ENCODE peak calls at places on chromosomes 12 and 14, in ten cellular contexts. S is cardiac muscle cell, P is thoracic aorta, L is transverse colon, O is fibroblast of lung, N is uterus, W is left lung, T is prostate gland, B is keratinocyte, V is A549. R is an unnamed sample.

GRCh38 chr14:72717220-72717619 is 176.7 kb downstream of the DPF3 start:
- DNase-seq in W (no peak), O (no peak), P (no peak), T (no peak), V (no peak), S (no peak), L (no peak), N (no peak), B (no peak), R (no peak)

GRCh38 chr14:63852271-63852816 is 460 bp upstream of the SYNE2 start:
- DNase-seq in S (peak), W (no peak), T (no peak), V (no peak), B (no peak), P (no peak), O (peak), L (no peak), N (no peak), R (no peak)

GRCh38 chr12:89709994-89710872 is 1.6 kb upstream of the ATP2B1 start:
- DNase-seq in V (peak), N (peak), P (peak), O (no peak), W (peak), T (peak), L (peak), S (no peak), B (no peak), R (peak)

GRCh38 chr14:54881761-54882401 is 20.7 kb downstream of the GCH1 start:
- DNase-seq in B (no peak), P (no peak), N (no peak), L (no peak), V (no peak), W (no peak), T (no peak), O (peak), S (peak), R (no peak)

GRCh38 chr12:71685961-71686657 is at the start of gene TMEM19:
- DNase-seq in B (no peak), S (peak), V (peak), W (peak), O (peak), L (peak), P (peak), N (peak), T (peak), R (peak)

GRCh38 chr12:87953257-87953860 is 75.8 kb downstream of the C12orf50 start:
- DNase-seq in S (peak), B (no peak), L (no peak), W (no peak), V (peak), P (no peak), N (no peak), T (peak), O (peak), R (no peak)

GRCh38 chr12:93033948-93034347 is 104.9 kb upstream of the EEA1 start:
- DNase-seq in N (no peak), O (no peak), L (no peak), W (no peak), B (no peak), S (no peak), P (no peak), V (no peak), T (no peak), R (no peak)

GRCh38 chr14:21070083-21070609 is at the start of gene ARHGEF40:
- DNase-seq in V (peak), W (no peak), P (no peak), O (peak), S (peak), N (peak), B (no peak), L (peak), T (peak), R (peak)

GRCh38 chr14:100147181-100147631 is 12.2 kb downstream of the DEGS2 start:
- DNase-seq in L (no peak), N (no peak), B (no peak), P (no peak), O (no peak), T (no peak), V (no peak), W (no peak), S (no peak), R (peak)

GRCh38 chr12:69008510-69008909 is 75.5 kb upstream of the CPM start:
- DNase-seq in S (peak), L (no peak), P (no peak), W (no peak), T (no peak), O (peak), N (no peak), B (no peak), V (no peak), R (no peak)

GRCh38 chr12:121579190-121579791 is 1.5 kb downstream of the KDM2B start:
- DNase-seq in B (no peak), P (no peak), L (peak), W (peak), O (no peak), S (no peak), N (peak), V (no peak), T (peak), R (peak)

GRCh38 chr12:47799357-47799955 is 20.2 kb downstream of the HDAC7 start:
- DNase-seq in B (no peak), O (no peak), P (no peak), W (no peak), S (peak), N (no peak), V (no peak), L (no peak), T (no peak), R (no peak)

GRCh38 chr14:81164167-81164774 is 56.5 kb downstream of the GTF2A1 start:
- DNase-seq in T (peak), W (peak), L (peak), V (peak), B (peak), P (no peak), S (peak), O (peak), N (peak), R (peak)

GRCh38 chr14:67170706-67171105 is 18.5 kb upstream of the GARIN2 start:
- DNase-seq in S (peak), N (no peak), W (no peak), B (no peak), L (no peak), V (no peak), T (no peak), P (no peak), O (no peak), R (no peak)

GRCh38 chr14:38851109-38851508 is 251.9 kb downstream of the SEC23A start:
- DNase-seq in O (no peak), V (no peak), P (no peak), T (no peak), W (no peak), N (no peak), S (no peak), B (no peak), L (no peak), R (no peak)

GRCh38 chr12:122422769-122423257 is 344 bp upstream of the CLIP1 start:
- DNase-seq in B (no peak), T (no peak), V (peak), O (peak), N (peak), L (peak), W (peak), S (peak), P (no peak), R (no peak)

GRCh38 chr12:64780531-64781373 is 21.5 kb upstream of the GNS start:
- DNase-seq in P (no peak), V (peak), N (peak), T (peak), S (no peak), B (no peak), L (peak), O (no peak), W (peak), R (peak)

GRCh38 chr12:130041983-130042812 is 120.1 kb upstream of the FZD10 start:
- DNase-seq in S (no peak), O (no peak), T (peak), P (no peak), V (peak), W (no peak), B (no peak), L (peak), N (no peak), R (no peak)

GRCh38 chr12:99455350-99456037 is 192.1 kb upstream of the GARIN6 start:
- DNase-seq in V (peak), W (no peak), B (peak), T (no peak), L (no peak), O (no peak), S (peak), N (no peak), P (no peak), R (no peak)

GRCh38 chr12:15824516-15824915 is 35.3 kb upstream of the EPS8 start:
- DNase-seq in O (no peak), N (no peak), S (no peak), V (no peak), B (no peak), L (no peak), W (no peak), T (no peak), P (no peak), R (no peak)

GRCh38 chr14:93017898-93018297 is 94.9 kb downstream of the CHGA start:
- DNase-seq in P (no peak), S (no peak), W (no peak), B (no peak), N (no peak), O (no peak), T (no peak), V (no peak), L (no peak), R (no peak)

GRCh38 chr12:69274861-69275260 is 35.5 kb downstream of the CPSF6 start:
- DNase-seq in W (no peak), T (no peak), S (peak), O (peak), P (no peak), B (no peak), V (no peak), L (no peak), N (no peak), R (no peak)

GRCh38 chr12:27176765-27177164 is 67.3 kb upstream of the STK38L start:
- DNase-seq in O (peak), L (no peak), N (no peak), P (no peak), W (no peak), B (peak), T (no peak), S (peak), V (peak), R (no peak)

GRCh38 chr12:47755655-47756562 is 2.8 kb downstream of the RAPGEF3 start:
- DNase-seq in P (no peak), N (no peak), T (peak), V (no peak), L (peak), W (no peak), O (no peak), B (no peak), S (no peak), R (no peak)

GRCh38 chr12:117847371-117847770 is 121.4 kb downstream of the KSR2 start:
- DNase-seq in L (no peak), P (no peak), S (no peak), B (no peak), N (no peak), T (no peak), O (no peak), W (no peak), V (no peak), R (no peak)

GRCh38 chr12:24444634-24445033 is 495.2 kb upstream of the SOX5 start:
- DNase-seq in T (no peak), N (no peak), V (no peak), W (no peak), O (no peak), L (no peak), P (no peak), S (no peak), B (no peak), R (no peak)

GRCh38 chr12:32437095-32437515 is 37.7 kb downstream of the FGD4 start:
- DNase-seq in S (peak), T (no peak), V (peak), P (no peak), B (peak), W (no peak), L (no peak), N (no peak), O (peak), R (no peak)

GRCh38 chr12:119666226-119666808 is 1.6 kb upstream of the PRKAB1 start:
- DNase-seq in B (no peak), W (no peak), V (no peak), N (no peak), P (no peak), O (no peak), S (no peak), T (no peak), L (no peak), R (no peak)

GRCh38 chr14:96574633-96575191 is 72.5 kb downstream of the PAPOLA start:
- DNase-seq in T (peak), O (peak), L (no peak), S (peak), W (no peak), V (no peak), P (no peak), N (peak), B (no peak), R (no peak)

GRCh38 chr12:20011200-20011599 is 357.1 kb upstream of the PDE3A start:
- DNase-seq in O (no peak), B (no peak), L (peak), W (peak), N (no peak), V (no peak), T (peak), P (no peak), S (peak), R (no peak)

GRCh38 chr12:5498806-5499205 is 66.9 kb downstream of the NTF3 start:
- DNase-seq in S (no peak), W (no peak), O (no peak), L (no peak), N (no peak), V (no peak), P (no peak), T (no peak), B (no peak), R (no peak)

GRCh38 chr12:98422809-98423208 is 92.6 kb upstream of the TMPO start:
- DNase-seq in O (no peak), S (no peak), P (no peak), B (no peak), W (no peak), N (no peak), L (peak), T (no peak), V (no peak), R (no peak)

GRCh38 chr12:109822951-109823411 is 10.2 kb downstream of the TRPV4 start:
- DNase-seq in B (no peak), P (no peak), N (no peak), O (no peak), S (no peak), W (no peak), T (peak), V (no peak), L (no peak), R (no peak)

GRCh38 chr12:116194935-116195431 is 82.5 kb downstream of the MED13L start:
- DNase-seq in P (no peak), T (no peak), N (no peak), B (no peak), W (no peak), V (no peak), L (peak), S (no peak), O (no peak), R (no peak)

GRCh38 chr14:69335421-69335820 is 62.7 kb downstream of the ERH start:
- DNase-seq in V (no peak), B (peak), N (no peak), P (no peak), L (no peak), T (peak), O (no peak), W (no peak), S (no peak), R (no peak)

GRCh38 chr12:22481557-22482104 is 62.7 kb downstream of the C2CD5 start:
- DNase-seq in T (no peak), W (no peak), B (no peak), V (no peak), P (no peak), N (no peak), L (peak), S (no peak), O (no peak), R (no peak)

DNA sequence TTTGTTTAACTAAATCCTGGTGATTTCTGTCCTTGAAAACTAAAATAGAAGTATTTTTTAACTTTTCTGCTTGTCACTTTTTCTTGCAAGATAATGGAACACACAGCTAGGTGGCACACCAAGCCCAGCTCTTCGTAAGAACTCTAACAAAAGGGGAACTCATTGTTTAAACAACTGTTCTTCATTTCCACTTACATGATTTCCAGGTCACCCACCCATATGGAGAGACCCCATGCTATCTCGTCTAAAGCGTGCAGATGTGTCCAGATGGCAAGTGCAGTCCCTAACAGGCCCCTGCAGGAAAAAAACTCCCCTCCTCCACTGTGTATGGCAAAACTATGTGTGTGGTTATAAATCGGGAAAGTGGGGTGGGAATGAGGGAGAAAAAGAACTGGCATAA is 43.3 kb upstream of the NT5DC3 start:
- DNase-seq in T (no peak), B (no peak), P (no peak), W (no peak), O (peak), L (peak), S (peak), V (no peak), N (no peak), R (no peak)
- TF ChIP-seq CTCF in T (peak), B (no peak), P (peak), W (no peak), O (peak), L (peak), S (peak), V (peak), N (no peak), R (peak)

DNA sequence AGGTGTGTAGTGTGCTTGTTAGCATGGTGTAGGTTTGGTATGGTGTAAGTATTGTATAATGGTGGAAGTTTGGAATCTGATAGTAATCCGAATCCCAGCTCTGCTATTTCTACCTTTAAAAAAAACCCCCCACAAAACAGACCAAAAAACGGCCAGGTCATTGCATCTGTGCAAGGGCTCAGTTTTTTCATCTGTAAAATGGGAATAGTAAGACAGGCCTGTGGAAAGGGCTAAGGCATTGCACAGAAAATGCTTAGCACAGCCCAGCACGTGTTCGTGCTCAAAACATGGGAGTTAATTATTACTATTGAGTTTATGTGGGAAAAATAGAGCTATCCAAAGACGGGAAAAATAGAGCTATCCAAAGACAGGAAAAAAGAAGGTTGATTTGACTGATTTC is 126.6 kb upstream of the MAX start:
- DNase-seq in O (no peak), S (no peak), L (no peak), P (no peak), B (no peak), V (no peak), T (no peak), W (no peak), N (no peak), R (no peak)
- H3K27ac ChIP-seq in O (no peak), S (peak), L (peak), P (no peak), B (no peak), V (peak), T (no peak), W (peak), N (peak), R (peak)

GRCh38 chr14:58460772-58461171 is 33.3 kb downstream of the KIAA0586 start:
- DNase-seq in T (no peak), P (no peak), S (no peak), B (no peak), O (no peak), V (no peak), W (no peak), N (no peak), L (no peak), R (no peak)
- TF ChIP-seq CTCF in T (no peak), P (no peak), S (no peak), B (no peak), O (no peak), V (no peak), W (no peak), N (no peak), L (no peak), R (no peak)

DNA sequence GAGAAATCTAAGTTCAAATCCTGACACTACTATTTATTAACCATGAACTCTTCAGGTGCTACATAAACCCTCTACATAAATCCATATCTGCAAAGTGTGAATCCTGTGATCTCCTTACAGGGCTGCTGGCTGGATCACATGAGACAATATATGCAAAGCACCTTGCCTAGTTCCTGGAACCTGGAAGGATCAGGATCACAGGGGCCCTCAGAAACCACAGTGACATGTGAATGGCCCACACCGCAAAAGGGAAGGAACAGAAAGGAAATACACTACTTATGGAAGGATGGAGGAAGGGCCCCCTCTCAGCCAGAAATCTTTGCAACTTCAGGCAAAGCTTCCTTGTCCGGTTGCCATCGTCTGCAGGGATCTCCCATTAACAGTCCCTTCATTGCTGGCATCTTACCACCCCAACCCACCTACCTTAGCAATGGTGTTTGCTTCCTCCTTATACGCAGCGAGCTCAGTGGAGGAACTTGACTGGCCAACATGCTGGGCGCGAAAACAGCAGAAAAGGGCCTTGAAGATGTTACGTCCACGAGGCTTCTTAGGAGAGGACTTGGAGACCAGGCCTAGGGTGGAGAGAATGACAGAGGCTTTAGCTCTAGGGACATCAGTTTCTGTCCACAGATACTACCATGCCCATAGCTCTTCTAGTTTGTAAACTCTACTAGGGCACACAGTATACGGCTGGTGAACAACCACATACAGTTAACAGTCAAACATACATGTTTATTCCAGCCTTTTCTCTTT is 10.7 kb upstream of the AVIL start:
- DNase-seq in W (no peak), V (no peak), L (no peak), B (no peak), N (no peak), S (no peak), O (no peak), P (no peak), T (no peak), R (no peak)
- H3K27ac ChIP-seq in W (no peak), V (no peak), L (peak), B (no peak), N (no peak), S (no peak), O (no peak), P (no peak), T (no peak), R (no peak)

GRCh38 chr12:113359939-113360748 is 1.8 kb downstream of the PLBD2 start:
- DNase-seq in W (no peak), O (no peak), P (no peak), S (peak), N (peak), V (no peak), L (no peak), T (no peak), B (no peak), R (no peak)
- TF ChIP-seq CTCF in W (no peak), O (peak), P (no peak), S (peak), N (no peak), V (peak), L (no peak), T (no peak), B (peak), R (no peak)

GRCh38 chr12:80443974-80444666 is at the start of gene PTPRQ:
- DNase-seq in T (no peak), N (no peak), S (peak), V (no peak), O (peak), W (no peak), B (no peak), P (no peak), L (no peak), R (no peak)
- H3K27ac ChIP-seq in T (no peak), N (no peak), S (no peak), V (peak), O (peak), W (peak), B (no peak), P (peak), L (no peak), R (no peak)

DNA sequence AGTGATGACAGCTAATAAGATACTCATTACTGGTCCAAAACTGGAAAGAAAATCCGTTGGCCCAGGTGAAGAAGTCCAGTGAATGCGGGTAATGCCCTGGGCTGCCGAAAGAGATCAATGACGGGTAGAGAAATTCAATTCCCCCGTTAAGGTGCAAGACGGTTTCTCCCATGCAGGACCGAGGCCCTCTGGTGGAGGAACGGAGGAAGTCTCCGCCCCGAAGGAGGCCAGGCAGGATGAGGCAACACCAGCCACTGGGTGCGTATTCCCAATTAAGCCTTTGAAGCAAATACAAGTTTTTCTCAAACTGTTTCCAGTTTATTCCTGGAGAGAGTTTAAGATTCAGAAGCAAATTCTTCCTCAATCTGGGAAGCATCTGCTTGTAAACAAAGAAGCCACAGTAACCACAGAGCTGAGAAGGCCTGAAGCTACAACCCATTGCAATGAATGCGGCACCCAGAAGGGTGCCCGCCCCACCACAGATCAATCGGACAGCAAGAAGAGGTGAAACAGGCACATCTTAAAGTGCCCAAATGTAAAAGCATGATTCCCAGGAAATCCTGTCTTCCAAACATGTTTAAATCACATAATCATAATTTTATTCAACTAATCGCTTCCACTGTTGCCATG is 118.5 kb downstream of the TTC7B start:
- DNase-seq in L (peak), S (peak), W (peak), P (peak), V (peak), B (peak), O (peak), N (peak), T (peak), R (peak)
- TF ChIP-seq CTCF in L (peak), S (peak), W (peak), P (peak), V (peak), B (peak), O (peak), N (peak), T (peak), R (peak)

R was measured in Peyer's patch.